ENCODE peak calls at places on chromosomes 5 and 9, in nine cellular contexts. I, V, Y, C, A, H, S, D and M are unnamed samples.

GRCh38 chr5:175805256-175806011 is 65.9 kb upstream of the CPLX2 start:
- DNase-seq in I (no peak), V (no peak), Y (no peak), C (no peak), A (no peak), H (no peak), S (no peak), D (no peak), M (no peak)

GRCh38 chr5:169474226-169474625 is 109.3 kb upstream of the SPDL1 start:
- DNase-seq in I (no peak), V (no peak), Y (no peak), C (no peak), A (no peak), H (no peak), S (no peak), D (no peak), M (no peak)

GRCh38 chr5:126339215-126339805 is 83.9 kb upstream of the GRAMD2B start:
- DNase-seq in I (no peak), V (peak), Y (peak), C (peak), A (peak), H (peak), S (peak), D (peak), M (peak)

GRCh38 chr9:95999390-95999789 is 123.9 kb downstream of the ERCC6L2 start:
- DNase-seq in I (no peak), V (no peak), Y (no peak), C (no peak), A (no peak), H (no peak), S (no peak), D (no peak), M (no peak)

GRCh38 chr9:86600291-86600690 is 246.1 kb upstream of the TUT7 start:
- DNase-seq in I (no peak), V (no peak), Y (no peak), C (no peak), A (no peak), H (no peak), S (peak), D (no peak), M (peak)

GRCh38 chr9:135343733-135344522 is 135.7 kb upstream of the PPP1R26 start:
- DNase-seq in I (peak), V (peak), Y (no peak), C (peak), A (no peak), H (peak), S (peak), D (peak), M (peak)

GRCh38 chr9:107243757-107244156 is 39.3 kb upstream of the RAD23B start:
- DNase-seq in I (no peak), V (no peak), Y (no peak), C (peak), A (no peak), H (peak), S (peak), D (peak), M (peak)

GRCh38 chr5:25649628-25650265 is 1005.0 kb upstream of the CDH10 start:
- DNase-seq in I (no peak), V (no peak), Y (no peak), C (no peak), A (no peak), H (no peak), S (no peak), D (no peak), M (no peak)

GRCh38 chr9:133945977-133946753 is 46.0 kb downstream of the VAV2 start:
- DNase-seq in I (no peak), V (no peak), Y (no peak), C (no peak), A (no peak), H (peak), S (no peak), D (no peak), M (no peak)

GRCh38 chr5:82295959-82296557 is 17.9 kb upstream of the RPS23 start:
- DNase-seq in I (no peak), V (no peak), Y (no peak), C (no peak), A (no peak), H (no peak), S (no peak), D (no peak), M (no peak)

GRCh38 chr9:110125207-110125751 is 82.7 kb downstream of the C9orf152 start:
- DNase-seq in I (no peak), V (no peak), Y (no peak), C (peak), A (no peak), H (peak), S (peak), D (no peak), M (peak)

GRCh38 chr5:179738725-179739124 is 6.1 kb downstream of the MAML1 start:
- DNase-seq in I (no peak), V (no peak), Y (no peak), C (no peak), A (no peak), H (no peak), S (no peak), D (no peak), M (no peak)

GRCh38 chr5:141441571-141442170 is 11.4 kb downstream of the PCDHGA12 start:
- DNase-seq in I (no peak), V (no peak), Y (no peak), C (no peak), A (no peak), H (no peak), S (no peak), D (no peak), M (no peak)

GRCh38 chr9:71743217-71743705 is 25.1 kb downstream of the CEMIP2 start:
- DNase-seq in I (no peak), V (no peak), Y (no peak), C (no peak), A (no peak), H (no peak), S (peak), D (no peak), M (no peak)

GRCh38 chr5:133389066-133389590 is 223.2 kb downstream of the FSTL4 start:
- DNase-seq in I (no peak), V (no peak), Y (no peak), C (peak), A (no peak), H (no peak), S (no peak), D (no peak), M (no peak)

GRCh38 chr9:118059520-118060278 is 355.5 kb downstream of the TLR4 start:
- DNase-seq in I (no peak), V (no peak), Y (no peak), C (no peak), A (no peak), H (peak), S (peak), D (no peak), M (no peak)

GRCh38 chr5:29672678-29673077 is 1520.8 kb upstream of the CDH6 start:
- DNase-seq in I (no peak), V (no peak), Y (no peak), C (no peak), A (no peak), H (no peak), S (no peak), D (no peak), M (no peak)

GRCh38 chr9:117434568-117434967 is 19.7 kb upstream of the ASTN2 start:
- DNase-seq in I (no peak), V (no peak), Y (no peak), C (no peak), A (no peak), H (no peak), S (no peak), D (no peak), M (no peak)

GRCh38 chr5:181243521-181244307 is at the start of gene RACK1:
- DNase-seq in I (peak), V (peak), Y (no peak), C (peak), A (peak), H (peak), S (peak), D (peak), M (peak)

GRCh38 chr5:135842737-135843136 is 8.3 kb downstream of the SLC25A48 start:
- DNase-seq in I (no peak), V (no peak), Y (no peak), C (no peak), A (no peak), H (no peak), S (no peak), D (no peak), M (no peak)

GRCh38 chr5:40043916-40044315 is 619.1 kb upstream of the DAB2 start:
- DNase-seq in I (no peak), V (no peak), Y (no peak), C (no peak), A (no peak), H (no peak), S (no peak), D (no peak), M (no peak)

GRCh38 chr9:134892820-134893420 is 12.3 kb downstream of the FCN2 start:
- DNase-seq in I (no peak), V (no peak), Y (no peak), C (no peak), A (no peak), H (no peak), S (no peak), D (no peak), M (no peak)

GRCh38 chr9:72193478-72193881 is 44.2 kb downstream of the GDA start:
- DNase-seq in I (no peak), V (no peak), Y (no peak), C (no peak), A (no peak), H (no peak), S (no peak), D (no peak), M (no peak)

GRCh38 chr5:52893863-52894262 is 95.3 kb upstream of the ITGA2 start:
- DNase-seq in I (no peak), V (no peak), Y (no peak), C (no peak), A (no peak), H (no peak), S (no peak), D (no peak), M (no peak)

GRCh38 chr5:133398646-133399081 is 213.7 kb downstream of the FSTL4 start:
- DNase-seq in I (no peak), V (no peak), Y (no peak), C (no peak), A (no peak), H (no peak), S (no peak), D (no peak), M (no peak)

GRCh38 chr5:124421584-124421983 is 324.9 kb downstream of the ZNF608 start:
- DNase-seq in I (no peak), V (no peak), Y (no peak), C (no peak), A (no peak), H (no peak), S (no peak), D (no peak), M (no peak)

GRCh38 chr9:15469406-15469805 is 41.4 kb downstream of the PSIP1 start:
- DNase-seq in I (no peak), V (no peak), Y (no peak), C (no peak), A (no peak), H (no peak), S (no peak), D (no peak), M (no peak)

GRCh38 chr5:176761755-176762154 is 48.6 kb upstream of the UNC5A start:
- DNase-seq in I (no peak), V (no peak), Y (no peak), C (no peak), A (no peak), H (no peak), S (no peak), D (no peak), M (no peak)

GRCh38 chr9:1837453-1838084 is 177.6 kb upstream of the SMARCA2 start:
- DNase-seq in I (no peak), V (peak), Y (peak), C (no peak), A (no peak), H (peak), S (peak), D (no peak), M (peak)